ENCODE peak calls at places on chromosomes 1 and 21, in four cellular contexts. U is epithelial cell of prostate, A is HCT116, Z is upper lobe of right lung. I is an unnamed sample.

GRCh38 chr1:115228191-115228590 is 109.9 kb downstream of the NGF start:
- DNase-seq in U (no peak), A (no peak), Z (no peak), I (no peak)

GRCh38 chr1:205275133-205275532 is 46.4 kb downstream of the NUAK2 start:
- DNase-seq in U (no peak), A (no peak), Z (peak), I (no peak)

GRCh38 chr21:33495743-33496142 is 4.2 kb upstream of the DNAJC28 start:
- DNase-seq in U (no peak), A (no peak), Z (no peak), I (no peak)

GRCh38 chr1:27869719-27870085 is 2.6 kb upstream of the THEMIS2 start:
- DNase-seq in U (no peak), A (no peak), Z (no peak), I (no peak)

GRCh38 chr1:155251566-155251965 is 3.7 kb downstream of the ENTREP3 start:
- DNase-seq in U (no peak), A (no peak), Z (no peak), I (no peak)

GRCh38 chr21:38506606-38507331 is 8.5 kb upstream of the ERG start:
- DNase-seq in U (no peak), A (no peak), Z (no peak), I (no peak)

GRCh38 chr1:54356680-54357147 is 49.5 kb downstream of the SSBP3 start:
- DNase-seq in U (no peak), A (no peak), Z (no peak), I (no peak)

GRCh38 chr1:27045973-27046558 is 33.4 kb upstream of the TENT5B start:
- DNase-seq in U (no peak), A (peak), Z (peak), I (peak)

GRCh38 chr1:17347769-17348592 is 24.0 kb upstream of the PADI6 start:
- DNase-seq in U (peak), A (peak), Z (peak), I (peak)

GRCh38 chr1:27391511-27392095 is 819 bp upstream of the GPR3 start:
- DNase-seq in U (no peak), A (peak), Z (peak), I (no peak)

GRCh38 chr1:85884372-85885035 is 176.3 kb upstream of the ZNHIT6 start:
- DNase-seq in U (no peak), A (no peak), Z (no peak), I (peak)

GRCh38 chr1:85229574-85230097 is 28.8 kb upstream of the SYDE2 start:
- DNase-seq in U (no peak), A (peak), Z (no peak), I (no peak)

GRCh38 chr1:75170981-75171380 is 36.8 kb downstream of the LHX8 start:
- DNase-seq in U (no peak), A (no peak), Z (no peak), I (no peak)

GRCh38 chr1:50779811-50780210 is 180.3 kb downstream of the FAF1 start:
- DNase-seq in U (no peak), A (no peak), Z (no peak), I (no peak)

GRCh38 chr1:15130607-15131006 is 22.9 kb upstream of the TMEM51 start:
- DNase-seq in U (no peak), A (no peak), Z (no peak), I (no peak)

GRCh38 chr1:201530741-201531521 is 8.0 kb upstream of the NAV1 start:
- DNase-seq in U (no peak), A (peak), Z (peak), I (no peak)

GRCh38 chr1:116390195-116390594 is 17.2 kb downstream of the ATP1A1 start:
- DNase-seq in U (no peak), A (no peak), Z (no peak), I (no peak)

GRCh38 chr21:16358021-16358420 is 628.2 kb downstream of the USP25 start:
- DNase-seq in U (no peak), A (no peak), Z (no peak), I (no peak)

GRCh38 chr1:212606734-212607205 is 1.8 kb upstream of the ATF3 start:
- DNase-seq in U (no peak), A (no peak), Z (peak), I (peak)

GRCh38 chr1:34924759-34925555 is 4.5 kb downstream of the DLGAP3 start:
- DNase-seq in U (no peak), A (no peak), Z (peak), I (peak)

I was measured in foreskin keratinocyte.